ENCODE peak calls at places on chromosomes 3 and 15, in ten cellular contexts. One of them, this sample, is unnamed. For H3K27me3, the result is how much of the 10 kb centered on the place peaks cover.

GRCh38 chr3:43754316-43754715 is 63.6 kb downstream of the ABHD5 start:
- DNase-seq in esophagus squamous epithelium: no peak
- DNase-seq in breast epithelium: no peak
- DNase-seq in aorta: no peak
- DNase-seq in PC-3: peak
- DNase-seq in CD4-positive, alpha-beta memory T cell: no peak
- DNase-seq in adrenal gland: no peak
- DNase-seq in brain microvascular endothelial cell: peak
- DNase-seq in transverse colon: no peak
- DNase-seq in tibial artery: no peak
- DNase-seq in this sample: no peak

GRCh38 chr3:129359102-129359461 is 69.4 kb downstream of the EFCAB12 start:
- DNase-seq in tibial artery: no peak
- DNase-seq in aorta: no peak
- DNase-seq in breast epithelium: no peak
- DNase-seq in brain microvascular endothelial cell: no peak
- DNase-seq in transverse colon: no peak
- DNase-seq in adrenal gland: no peak
- DNase-seq in esophagus squamous epithelium: no peak
- DNase-seq in PC-3: no peak
- DNase-seq in CD4-positive, alpha-beta memory T cell: no peak
- DNase-seq in this sample: no peak

GRCh38 chr3:5038243-5038642 is 59.0 kb downstream of the BHLHE40 start:
- DNase-seq in esophagus squamous epithelium: no peak
- DNase-seq in PC-3: no peak
- DNase-seq in CD4-positive, alpha-beta memory T cell: no peak
- DNase-seq in tibial artery: no peak
- DNase-seq in adrenal gland: no peak
- DNase-seq in aorta: no peak
- DNase-seq in breast epithelium: no peak
- DNase-seq in transverse colon: no peak
- DNase-seq in brain microvascular endothelial cell: no peak
- DNase-seq in this sample: no peak

GRCh38 chr3:73055583-73056364 is 5.7 kb upstream of the EBLN2 start:
- DNase-seq in aorta: no peak
- DNase-seq in brain microvascular endothelial cell: no peak
- DNase-seq in PC-3: peak
- DNase-seq in esophagus squamous epithelium: no peak
- DNase-seq in CD4-positive, alpha-beta memory T cell: no peak
- DNase-seq in tibial artery: no peak
- DNase-seq in breast epithelium: no peak
- DNase-seq in transverse colon: no peak
- DNase-seq in adrenal gland: no peak
- DNase-seq in this sample: no peak

GRCh38 chr3:176785207-176785606 is 412.1 kb downstream of the TBL1XR1 start:
- DNase-seq in esophagus squamous epithelium: no peak
- DNase-seq in breast epithelium: no peak
- DNase-seq in aorta: no peak
- DNase-seq in CD4-positive, alpha-beta memory T cell: no peak
- DNase-seq in tibial artery: no peak
- DNase-seq in transverse colon: no peak
- DNase-seq in PC-3: no peak
- DNase-seq in brain microvascular endothelial cell: no peak
- DNase-seq in adrenal gland: no peak
- DNase-seq in this sample: no peak

GRCh38 chr15:72047020-72047419 is 70.9 kb downstream of the MYO9A start:
- DNase-seq in transverse colon: no peak
- DNase-seq in breast epithelium: no peak
- DNase-seq in brain microvascular endothelial cell: peak
- DNase-seq in esophagus squamous epithelium: no peak
- DNase-seq in tibial artery: no peak
- DNase-seq in adrenal gland: no peak
- DNase-seq in CD4-positive, alpha-beta memory T cell: no peak
- DNase-seq in aorta: no peak
- DNase-seq in PC-3: no peak
- DNase-seq in this sample: no peak

GRCh38 chr3:72818092-72818721 is 30.0 kb downstream of the SHQ1 start:
- DNase-seq in tibial artery: no peak
- DNase-seq in PC-3: peak
- DNase-seq in brain microvascular endothelial cell: peak
- DNase-seq in CD4-positive, alpha-beta memory T cell: no peak
- DNase-seq in esophagus squamous epithelium: no peak
- DNase-seq in aorta: no peak
- DNase-seq in breast epithelium: no peak
- DNase-seq in transverse colon: no peak
- DNase-seq in adrenal gland: peak
- DNase-seq in this sample: no peak

GRCh38 chr3:126418256-126418530 is 23.5 kb downstream of the CFAP100 start:
- DNase-seq in tibial artery: peak
- DNase-seq in CD4-positive, alpha-beta memory T cell: no peak
- DNase-seq in esophagus squamous epithelium: no peak
- DNase-seq in PC-3: no peak
- DNase-seq in breast epithelium: no peak
- DNase-seq in aorta: peak
- DNase-seq in adrenal gland: no peak
- DNase-seq in transverse colon: no peak
- DNase-seq in brain microvascular endothelial cell: no peak
- DNase-seq in this sample: no peak

GRCh38 chr15:70863450-70864218 is 9.7 kb upstream of the LARP6 start:
- DNase-seq in brain microvascular endothelial cell: peak
- DNase-seq in breast epithelium: no peak
- DNase-seq in tibial artery: no peak
- DNase-seq in PC-3: peak
- DNase-seq in CD4-positive, alpha-beta memory T cell: no peak
- DNase-seq in aorta: no peak
- DNase-seq in esophagus squamous epithelium: no peak
- DNase-seq in adrenal gland: no peak
- DNase-seq in transverse colon: no peak
- DNase-seq in this sample: no peak

GRCh38 chr3:113218011-113218678 is 6.8 kb downstream of the BOC start:
- DNase-seq in tibial artery: no peak
- DNase-seq in breast epithelium: no peak
- DNase-seq in CD4-positive, alpha-beta memory T cell: no peak
- DNase-seq in aorta: no peak
- DNase-seq in brain microvascular endothelial cell: no peak
- DNase-seq in adrenal gland: no peak
- DNase-seq in PC-3: no peak
- DNase-seq in esophagus squamous epithelium: no peak
- DNase-seq in transverse colon: no peak
- DNase-seq in this sample: no peak

GRCh38 chr15:76433798-76434400 is 97.3 kb downstream of the ISL2 start:
- DNase-seq in tibial artery: no peak
- DNase-seq in CD4-positive, alpha-beta memory T cell: no peak
- DNase-seq in breast epithelium: no peak
- DNase-seq in transverse colon: no peak
- DNase-seq in brain microvascular endothelial cell: no peak
- DNase-seq in adrenal gland: no peak
- DNase-seq in esophagus squamous epithelium: no peak
- DNase-seq in PC-3: peak
- DNase-seq in aorta: no peak
- DNase-seq in this sample: no peak

GRCh38 chr3:74897006-74897405 is 282.5 kb upstream of the CNTN3 start:
- DNase-seq in adrenal gland: no peak
- DNase-seq in brain microvascular endothelial cell: no peak
- DNase-seq in PC-3: no peak
- DNase-seq in aorta: no peak
- DNase-seq in tibial artery: no peak
- DNase-seq in esophagus squamous epithelium: no peak
- DNase-seq in breast epithelium: no peak
- DNase-seq in transverse colon: no peak
- DNase-seq in CD4-positive, alpha-beta memory T cell: no peak
- DNase-seq in this sample: no peak

GRCh38 chr3:124859025-124859424 is 28.1 kb downstream of the ITGB5 start:
- DNase-seq in CD4-positive, alpha-beta memory T cell: no peak
- DNase-seq in brain microvascular endothelial cell: peak
- DNase-seq in PC-3: no peak
- DNase-seq in esophagus squamous epithelium: no peak
- DNase-seq in aorta: peak
- DNase-seq in transverse colon: no peak
- DNase-seq in tibial artery: no peak
- DNase-seq in adrenal gland: no peak
- DNase-seq in breast epithelium: no peak
- DNase-seq in this sample: no peak

GRCh38 chr15:88664151-88664778 is 25.4 kb downstream of the ISG20 start:
- DNase-seq in adrenal gland: no peak
- DNase-seq in breast epithelium: peak
- DNase-seq in transverse colon: no peak
- DNase-seq in esophagus squamous epithelium: no peak
- DNase-seq in tibial artery: no peak
- DNase-seq in CD4-positive, alpha-beta memory T cell: peak
- DNase-seq in brain microvascular endothelial cell: no peak
- DNase-seq in PC-3: no peak
- DNase-seq in aorta: no peak
- DNase-seq in this sample: no peak

GRCh38 chr15:91922701-91923279 is 69.3 kb downstream of the SLCO3A1 start:
- DNase-seq in tibial artery: no peak
- DNase-seq in brain microvascular endothelial cell: no peak
- DNase-seq in aorta: no peak
- DNase-seq in esophagus squamous epithelium: no peak
- DNase-seq in PC-3: no peak
- DNase-seq in CD4-positive, alpha-beta memory T cell: no peak
- DNase-seq in transverse colon: no peak
- DNase-seq in breast epithelium: no peak
- DNase-seq in adrenal gland: no peak
- DNase-seq in this sample: peak

GRCh38 chr3:140180603-140181002 is 245.6 kb downstream of the CLSTN2 start:
- DNase-seq in CD4-positive, alpha-beta memory T cell: no peak
- DNase-seq in tibial artery: no peak
- DNase-seq in transverse colon: no peak
- DNase-seq in esophagus squamous epithelium: no peak
- DNase-seq in breast epithelium: no peak
- DNase-seq in PC-3: no peak
- DNase-seq in adrenal gland: no peak
- DNase-seq in aorta: no peak
- DNase-seq in brain microvascular endothelial cell: no peak
- DNase-seq in this sample: no peak
- H3K27ac ChIP-seq in CD4-positive, alpha-beta memory T cell: no peak
- H3K27ac ChIP-seq in tibial artery: no peak
- H3K27ac ChIP-seq in transverse colon: no peak
- H3K27ac ChIP-seq in esophagus squamous epithelium: peak
- H3K27ac ChIP-seq in breast epithelium: no peak
- H3K27ac ChIP-seq in PC-3: no peak
- H3K27ac ChIP-seq in adrenal gland: no peak
- H3K27ac ChIP-seq in aorta: no peak
- H3K27ac ChIP-seq in brain microvascular endothelial cell: no peak
- H3K27ac ChIP-seq in this sample: no peak

GRCh38 chr15:96894669-96895068 is 564.2 kb downstream of the NR2F2 start:
- DNase-seq in transverse colon: no peak
- DNase-seq in adrenal gland: no peak
- DNase-seq in esophagus squamous epithelium: no peak
- DNase-seq in breast epithelium: no peak
- DNase-seq in aorta: no peak
- DNase-seq in CD4-positive, alpha-beta memory T cell: no peak
- DNase-seq in brain microvascular endothelial cell: no peak
- DNase-seq in PC-3: no peak
- DNase-seq in tibial artery: no peak
- DNase-seq in this sample: no peak

GRCh38 chr15:96893159-96893906 is 562.8 kb downstream of the NR2F2 start:
- DNase-seq in tibial artery: no peak
- DNase-seq in esophagus squamous epithelium: no peak
- DNase-seq in brain microvascular endothelial cell: peak
- DNase-seq in breast epithelium: no peak
- DNase-seq in PC-3: peak
- DNase-seq in aorta: no peak
- DNase-seq in CD4-positive, alpha-beta memory T cell: no peak
- DNase-seq in adrenal gland: peak
- DNase-seq in transverse colon: no peak
- DNase-seq in this sample: no peak

GRCh38 chr15:96896766-96897165 is 566.3 kb downstream of the NR2F2 start:
- DNase-seq in transverse colon: no peak
- DNase-seq in breast epithelium: no peak
- DNase-seq in tibial artery: no peak
- DNase-seq in CD4-positive, alpha-beta memory T cell: no peak
- DNase-seq in aorta: no peak
- DNase-seq in adrenal gland: no peak
- DNase-seq in esophagus squamous epithelium: no peak
- DNase-seq in PC-3: no peak
- DNase-seq in brain microvascular endothelial cell: no peak
- DNase-seq in this sample: no peak
- H3K4me3 ChIP-seq in transverse colon: no peak
- H3K4me3 ChIP-seq in breast epithelium: no peak
- H3K4me3 ChIP-seq in tibial artery: no peak
- H3K4me3 ChIP-seq in CD4-positive, alpha-beta memory T cell: no peak
- H3K4me3 ChIP-seq in aorta: no peak
- H3K4me3 ChIP-seq in adrenal gland: no peak
- H3K4me3 ChIP-seq in esophagus squamous epithelium: no peak
- H3K4me3 ChIP-seq in PC-3: no peak
- H3K4me3 ChIP-seq in brain microvascular endothelial cell: no peak
- H3K4me3 ChIP-seq in this sample: no peak

GRCh38 chr3:10998542-10998941 is 6.0 kb downstream of the SLC6A1 start:
- DNase-seq in tibial artery: no peak
- DNase-seq in adrenal gland: peak
- DNase-seq in CD4-positive, alpha-beta memory T cell: no peak
- DNase-seq in esophagus squamous epithelium: no peak
- DNase-seq in aorta: no peak
- DNase-seq in breast epithelium: no peak
- DNase-seq in PC-3: no peak
- DNase-seq in brain microvascular endothelial cell: no peak
- DNase-seq in transverse colon: no peak
- DNase-seq in this sample: no peak
- H3K27me3 ChIP-seq in tibial artery: half or more
- H3K27me3 ChIP-seq in adrenal gland: under half
- H3K27me3 ChIP-seq in CD4-positive, alpha-beta memory T cell: under half
- H3K27me3 ChIP-seq in esophagus squamous epithelium: under half
- H3K27me3 ChIP-seq in aorta: under half
- H3K27me3 ChIP-seq in breast epithelium: under half
- H3K27me3 ChIP-seq in PC-3: half or more
- H3K27me3 ChIP-seq in brain microvascular endothelial cell: half or more
- H3K27me3 ChIP-seq in transverse colon: half or more
- H3K27me3 ChIP-seq in this sample: under half

GRCh38 chr3:143119974-143120715 is 574 bp downstream of the CHST2 start:
- DNase-seq in transverse colon: peak
- DNase-seq in aorta: peak
- DNase-seq in tibial artery: no peak
- DNase-seq in PC-3: no peak
- DNase-seq in esophagus squamous epithelium: no peak
- DNase-seq in CD4-positive, alpha-beta memory T cell: no peak
- DNase-seq in breast epithelium: no peak
- DNase-seq in brain microvascular endothelial cell: peak
- DNase-seq in adrenal gland: no peak
- DNase-seq in this sample: peak

GRCh38 chr3:143119009-143119914 is at the start of gene CHST2:
- DNase-seq in transverse colon: peak
- DNase-seq in brain microvascular endothelial cell: peak
- DNase-seq in aorta: peak
- DNase-seq in adrenal gland: peak
- DNase-seq in CD4-positive, alpha-beta memory T cell: no peak
- DNase-seq in PC-3: peak
- DNase-seq in esophagus squamous epithelium: peak
- DNase-seq in tibial artery: no peak
- DNase-seq in breast epithelium: no peak
- DNase-seq in this sample: peak

GRCh38 chr3:143121240-143122088 is 1.9 kb downstream of the CHST2 start:
- DNase-seq in CD4-positive, alpha-beta memory T cell: peak
- DNase-seq in transverse colon: peak
- DNase-seq in breast epithelium: no peak
- DNase-seq in esophagus squamous epithelium: no peak
- DNase-seq in PC-3: peak
- DNase-seq in brain microvascular endothelial cell: peak
- DNase-seq in aorta: peak
- DNase-seq in tibial artery: no peak
- DNase-seq in adrenal gland: peak
- DNase-seq in this sample: peak

GRCh38 chr3:143122089-143122430 is 2.5 kb downstream of the CHST2 start:
- DNase-seq in brain microvascular endothelial cell: no peak
- DNase-seq in CD4-positive, alpha-beta memory T cell: no peak
- DNase-seq in adrenal gland: no peak
- DNase-seq in breast epithelium: no peak
- DNase-seq in PC-3: no peak
- DNase-seq in transverse colon: no peak
- DNase-seq in tibial artery: no peak
- DNase-seq in aorta: no peak
- DNase-seq in esophagus squamous epithelium: no peak
- DNase-seq in this sample: no peak

GRCh38 chr3:143120716-143121239 is 1.2 kb downstream of the CHST2 start:
- DNase-seq in PC-3: peak
- DNase-seq in CD4-positive, alpha-beta memory T cell: peak
- DNase-seq in tibial artery: no peak
- DNase-seq in adrenal gland: no peak
- DNase-seq in breast epithelium: no peak
- DNase-seq in brain microvascular endothelial cell: peak
- DNase-seq in transverse colon: peak
- DNase-seq in esophagus squamous epithelium: no peak
- DNase-seq in aorta: no peak
- DNase-seq in this sample: peak
- H3K27ac ChIP-seq in PC-3: no peak
- H3K27ac ChIP-seq in CD4-positive, alpha-beta memory T cell: no peak
- H3K27ac ChIP-seq in tibial artery: no peak
- H3K27ac ChIP-seq in adrenal gland: no peak
- H3K27ac ChIP-seq in breast epithelium: no peak
- H3K27ac ChIP-seq in brain microvascular endothelial cell: peak
- H3K27ac ChIP-seq in transverse colon: no peak
- H3K27ac ChIP-seq in esophagus squamous epithelium: no peak
- H3K27ac ChIP-seq in aorta: no peak
- H3K27ac ChIP-seq in this sample: no peak